ENCODE peak calls at places on chromosomes 11 and 22, in ten cellular contexts. One of them, this sample, is unnamed.

GRCh38 chr11:108873938-108874337 is 209.1 kb downstream of the DDX10 start:
- DNase-seq in cerebellar nuclear complex: no peak
- DNase-seq in neural progenitor cell: no peak
- DNase-seq in Caki2: no peak
- DNase-seq in SJSA1: no peak
- DNase-seq in HAP-1: no peak
- DNase-seq in iris pigment epithelial cell: no peak
- DNase-seq in activated CD8-positive, alpha-beta memory T cell treated with anti-CD3 and anti-CD28 coated beads, Interleukin-2, amount 50 U/mL, for 48 hours: no peak
- DNase-seq in activated naive CD8-positive, alpha-beta T cell treated with anti-CD3 and anti-CD28 coated beads, Interleukin-2, amount 50 U/mL, for 24 hours: no peak
- DNase-seq in activated naive CD4-positive, alpha-beta T cell treated with anti-CD3 and anti-CD28 coated beads, Interleukin-2, amount 50 U/mL, for 16 hours: no peak
- DNase-seq in this sample: no peak

GRCh38 chr22:36585841-36586240 is 56.9 kb upstream of the EIF3D start:
- DNase-seq in cerebellar nuclear complex: no peak
- DNase-seq in neural progenitor cell: no peak
- DNase-seq in Caki2: no peak
- DNase-seq in SJSA1: no peak
- DNase-seq in HAP-1: no peak
- DNase-seq in iris pigment epithelial cell: no peak
- DNase-seq in activated CD8-positive, alpha-beta memory T cell treated with anti-CD3 and anti-CD28 coated beads, Interleukin-2, amount 50 U/mL, for 48 hours: no peak
- DNase-seq in activated naive CD8-positive, alpha-beta T cell treated with anti-CD3 and anti-CD28 coated beads, Interleukin-2, amount 50 U/mL, for 24 hours: no peak
- DNase-seq in activated naive CD4-positive, alpha-beta T cell treated with anti-CD3 and anti-CD28 coated beads, Interleukin-2, amount 50 U/mL, for 16 hours: no peak
- DNase-seq in this sample: no peak

GRCh38 chr11:107182983-107183382 is 164.7 kb upstream of the GUCY1A2 start:
- DNase-seq in cerebellar nuclear complex: no peak
- DNase-seq in neural progenitor cell: no peak
- DNase-seq in Caki2: peak
- DNase-seq in SJSA1: no peak
- DNase-seq in HAP-1: no peak
- DNase-seq in iris pigment epithelial cell: peak
- DNase-seq in activated CD8-positive, alpha-beta memory T cell treated with anti-CD3 and anti-CD28 coated beads, Interleukin-2, amount 50 U/mL, for 48 hours: no peak
- DNase-seq in activated naive CD8-positive, alpha-beta T cell treated with anti-CD3 and anti-CD28 coated beads, Interleukin-2, amount 50 U/mL, for 24 hours: no peak
- DNase-seq in activated naive CD4-positive, alpha-beta T cell treated with anti-CD3 and anti-CD28 coated beads, Interleukin-2, amount 50 U/mL, for 16 hours: no peak
- DNase-seq in this sample: no peak

GRCh38 chr11:48103621-48104561 is 112.7 kb upstream of the OR4B1 start:
- DNase-seq in cerebellar nuclear complex: no peak
- DNase-seq in neural progenitor cell: no peak
- DNase-seq in Caki2: peak
- DNase-seq in SJSA1: no peak
- DNase-seq in HAP-1: peak
- DNase-seq in iris pigment epithelial cell: no peak
- DNase-seq in activated CD8-positive, alpha-beta memory T cell treated with anti-CD3 and anti-CD28 coated beads, Interleukin-2, amount 50 U/mL, for 48 hours: no peak
- DNase-seq in activated naive CD8-positive, alpha-beta T cell treated with anti-CD3 and anti-CD28 coated beads, Interleukin-2, amount 50 U/mL, for 24 hours: no peak
- DNase-seq in activated naive CD4-positive, alpha-beta T cell treated with anti-CD3 and anti-CD28 coated beads, Interleukin-2, amount 50 U/mL, for 16 hours: no peak
- DNase-seq in this sample: no peak

GRCh38 chr11:78869293-78869692 is 294.6 kb upstream of the NARS2 start:
- DNase-seq in cerebellar nuclear complex: no peak
- DNase-seq in neural progenitor cell: no peak
- DNase-seq in Caki2: no peak
- DNase-seq in SJSA1: no peak
- DNase-seq in HAP-1: peak
- DNase-seq in iris pigment epithelial cell: no peak
- DNase-seq in activated CD8-positive, alpha-beta memory T cell treated with anti-CD3 and anti-CD28 coated beads, Interleukin-2, amount 50 U/mL, for 48 hours: no peak
- DNase-seq in activated naive CD8-positive, alpha-beta T cell treated with anti-CD3 and anti-CD28 coated beads, Interleukin-2, amount 50 U/mL, for 24 hours: no peak
- DNase-seq in activated naive CD4-positive, alpha-beta T cell treated with anti-CD3 and anti-CD28 coated beads, Interleukin-2, amount 50 U/mL, for 16 hours: no peak
- DNase-seq in this sample: no peak

GRCh38 chr11:75625970-75626691 is 42.7 kb downstream of the MAP6 start:
- DNase-seq in cerebellar nuclear complex: no peak
- DNase-seq in neural progenitor cell: no peak
- DNase-seq in Caki2: no peak
- DNase-seq in SJSA1: peak
- DNase-seq in HAP-1: no peak
- DNase-seq in iris pigment epithelial cell: peak
- DNase-seq in activated CD8-positive, alpha-beta memory T cell treated with anti-CD3 and anti-CD28 coated beads, Interleukin-2, amount 50 U/mL, for 48 hours: no peak
- DNase-seq in activated naive CD8-positive, alpha-beta T cell treated with anti-CD3 and anti-CD28 coated beads, Interleukin-2, amount 50 U/mL, for 24 hours: no peak
- DNase-seq in activated naive CD4-positive, alpha-beta T cell treated with anti-CD3 and anti-CD28 coated beads, Interleukin-2, amount 50 U/mL, for 16 hours: no peak
- DNase-seq in this sample: no peak

GRCh38 chr11:60344146-60344545 is 17.1 kb downstream of the MS4A6E start:
- DNase-seq in cerebellar nuclear complex: no peak
- DNase-seq in neural progenitor cell: no peak
- DNase-seq in Caki2: no peak
- DNase-seq in SJSA1: no peak
- DNase-seq in HAP-1: no peak
- DNase-seq in iris pigment epithelial cell: no peak
- DNase-seq in activated CD8-positive, alpha-beta memory T cell treated with anti-CD3 and anti-CD28 coated beads, Interleukin-2, amount 50 U/mL, for 48 hours: no peak
- DNase-seq in activated naive CD8-positive, alpha-beta T cell treated with anti-CD3 and anti-CD28 coated beads, Interleukin-2, amount 50 U/mL, for 24 hours: no peak
- DNase-seq in activated naive CD4-positive, alpha-beta T cell treated with anti-CD3 and anti-CD28 coated beads, Interleukin-2, amount 50 U/mL, for 16 hours: no peak
- DNase-seq in this sample: no peak

GRCh38 chr11:24509114-24509513 is 12.3 kb downstream of the LUZP2 start:
- DNase-seq in cerebellar nuclear complex: no peak
- DNase-seq in neural progenitor cell: no peak
- DNase-seq in Caki2: no peak
- DNase-seq in SJSA1: no peak
- DNase-seq in HAP-1: no peak
- DNase-seq in iris pigment epithelial cell: peak
- DNase-seq in activated CD8-positive, alpha-beta memory T cell treated with anti-CD3 and anti-CD28 coated beads, Interleukin-2, amount 50 U/mL, for 48 hours: no peak
- DNase-seq in activated naive CD8-positive, alpha-beta T cell treated with anti-CD3 and anti-CD28 coated beads, Interleukin-2, amount 50 U/mL, for 24 hours: no peak
- DNase-seq in activated naive CD4-positive, alpha-beta T cell treated with anti-CD3 and anti-CD28 coated beads, Interleukin-2, amount 50 U/mL, for 16 hours: no peak
- DNase-seq in this sample: no peak

GRCh38 chr11:1922411-1923113 is 3.1 kb downstream of the TNNT3 start:
- DNase-seq in cerebellar nuclear complex: no peak
- DNase-seq in neural progenitor cell: peak
- DNase-seq in Caki2: no peak
- DNase-seq in SJSA1: no peak
- DNase-seq in HAP-1: no peak
- DNase-seq in iris pigment epithelial cell: no peak
- DNase-seq in activated CD8-positive, alpha-beta memory T cell treated with anti-CD3 and anti-CD28 coated beads, Interleukin-2, amount 50 U/mL, for 48 hours: no peak
- DNase-seq in activated naive CD8-positive, alpha-beta T cell treated with anti-CD3 and anti-CD28 coated beads, Interleukin-2, amount 50 U/mL, for 24 hours: no peak
- DNase-seq in activated naive CD4-positive, alpha-beta T cell treated with anti-CD3 and anti-CD28 coated beads, Interleukin-2, amount 50 U/mL, for 16 hours: no peak
- DNase-seq in this sample: peak

GRCh38 chr11:47631473-47631872 is 10.9 kb downstream of the MTCH2 start:
- DNase-seq in cerebellar nuclear complex: no peak
- DNase-seq in neural progenitor cell: no peak
- DNase-seq in Caki2: peak
- DNase-seq in SJSA1: no peak
- DNase-seq in HAP-1: no peak
- DNase-seq in iris pigment epithelial cell: peak
- DNase-seq in activated CD8-positive, alpha-beta memory T cell treated with anti-CD3 and anti-CD28 coated beads, Interleukin-2, amount 50 U/mL, for 48 hours: no peak
- DNase-seq in activated naive CD8-positive, alpha-beta T cell treated with anti-CD3 and anti-CD28 coated beads, Interleukin-2, amount 50 U/mL, for 24 hours: no peak
- DNase-seq in activated naive CD4-positive, alpha-beta T cell treated with anti-CD3 and anti-CD28 coated beads, Interleukin-2, amount 50 U/mL, for 16 hours: no peak
- DNase-seq in this sample: no peak

GRCh38 chr11:20156876-20157613 is 3.2 kb downstream of the DBX1 start:
- DNase-seq in cerebellar nuclear complex: no peak
- DNase-seq in neural progenitor cell: peak
- DNase-seq in Caki2: no peak
- DNase-seq in SJSA1: no peak
- DNase-seq in HAP-1: no peak
- DNase-seq in iris pigment epithelial cell: no peak
- DNase-seq in activated CD8-positive, alpha-beta memory T cell treated with anti-CD3 and anti-CD28 coated beads, Interleukin-2, amount 50 U/mL, for 48 hours: no peak
- DNase-seq in activated naive CD8-positive, alpha-beta T cell treated with anti-CD3 and anti-CD28 coated beads, Interleukin-2, amount 50 U/mL, for 24 hours: no peak
- DNase-seq in activated naive CD4-positive, alpha-beta T cell treated with anti-CD3 and anti-CD28 coated beads, Interleukin-2, amount 50 U/mL, for 16 hours: peak
- DNase-seq in this sample: peak

GRCh38 chr11:84909740-84910139 is 717.4 kb downstream of the DLG2 start:
- DNase-seq in cerebellar nuclear complex: no peak
- DNase-seq in neural progenitor cell: peak
- DNase-seq in Caki2: no peak
- DNase-seq in SJSA1: no peak
- DNase-seq in HAP-1: peak
- DNase-seq in iris pigment epithelial cell: no peak
- DNase-seq in activated CD8-positive, alpha-beta memory T cell treated with anti-CD3 and anti-CD28 coated beads, Interleukin-2, amount 50 U/mL, for 48 hours: no peak
- DNase-seq in activated naive CD8-positive, alpha-beta T cell treated with anti-CD3 and anti-CD28 coated beads, Interleukin-2, amount 50 U/mL, for 24 hours: no peak
- DNase-seq in activated naive CD4-positive, alpha-beta T cell treated with anti-CD3 and anti-CD28 coated beads, Interleukin-2, amount 50 U/mL, for 16 hours: no peak
- DNase-seq in this sample: no peak

GRCh38 chr11:20022363-20023081 is 137.8 kb downstream of the DBX1 start:
- DNase-seq in cerebellar nuclear complex: no peak
- DNase-seq in neural progenitor cell: peak
- DNase-seq in Caki2: peak
- DNase-seq in SJSA1: no peak
- DNase-seq in HAP-1: peak
- DNase-seq in iris pigment epithelial cell: peak
- DNase-seq in activated CD8-positive, alpha-beta memory T cell treated with anti-CD3 and anti-CD28 coated beads, Interleukin-2, amount 50 U/mL, for 48 hours: no peak
- DNase-seq in activated naive CD8-positive, alpha-beta T cell treated with anti-CD3 and anti-CD28 coated beads, Interleukin-2, amount 50 U/mL, for 24 hours: no peak
- DNase-seq in activated naive CD4-positive, alpha-beta T cell treated with anti-CD3 and anti-CD28 coated beads, Interleukin-2, amount 50 U/mL, for 16 hours: no peak
- DNase-seq in this sample: no peak

GRCh38 chr11:75577198-75577597 is 15.1 kb downstream of the SERPINH1 start:
- DNase-seq in cerebellar nuclear complex: no peak
- DNase-seq in neural progenitor cell: peak
- DNase-seq in Caki2: peak
- DNase-seq in SJSA1: no peak
- DNase-seq in HAP-1: peak
- DNase-seq in iris pigment epithelial cell: no peak
- DNase-seq in activated CD8-positive, alpha-beta memory T cell treated with anti-CD3 and anti-CD28 coated beads, Interleukin-2, amount 50 U/mL, for 48 hours: peak
- DNase-seq in activated naive CD8-positive, alpha-beta T cell treated with anti-CD3 and anti-CD28 coated beads, Interleukin-2, amount 50 U/mL, for 24 hours: peak
- DNase-seq in activated naive CD4-positive, alpha-beta T cell treated with anti-CD3 and anti-CD28 coated beads, Interleukin-2, amount 50 U/mL, for 16 hours: peak
- DNase-seq in this sample: peak

GRCh38 chr22:37270928-37271650 is 11.2 kb upstream of the CYTH4 start:
- DNase-seq in cerebellar nuclear complex: no peak
- DNase-seq in neural progenitor cell: no peak
- DNase-seq in Caki2: no peak
- DNase-seq in SJSA1: no peak
- DNase-seq in HAP-1: no peak
- DNase-seq in iris pigment epithelial cell: peak
- DNase-seq in activated CD8-positive, alpha-beta memory T cell treated with anti-CD3 and anti-CD28 coated beads, Interleukin-2, amount 50 U/mL, for 48 hours: no peak
- DNase-seq in activated naive CD8-positive, alpha-beta T cell treated with anti-CD3 and anti-CD28 coated beads, Interleukin-2, amount 50 U/mL, for 24 hours: no peak
- DNase-seq in activated naive CD4-positive, alpha-beta T cell treated with anti-CD3 and anti-CD28 coated beads, Interleukin-2, amount 50 U/mL, for 16 hours: no peak
- DNase-seq in this sample: no peak